ENCODE peak calls at places on chromosomes 7 and 10, in nine cellular contexts. E, S, G, X, T, I, Z, R and O are unnamed samples.

GRCh38 chr10:34282186-34282585 is 532.9 kb downstream of the PARD3 start:
- DNase-seq in I (no peak), E (no peak), R (no peak), Z (no peak), G (no peak), T (no peak), X (no peak), S (no peak), O (no peak)

GRCh38 chr10:119207713-119208552 is 562 bp downstream of the GRK5 start:
- DNase-seq in E (peak; percentile 52), R (peak; percentile 78), Z (peak; percentile 62), I (peak; percentile 56), S (peak; percentile 52), T (no peak), X (peak; percentile 65), G (peak; percentile 48), O (peak; percentile 21)

GRCh38 chr7:111413796-111414195 is 148.5 kb downstream of the IMMP2L start:
- DNase-seq in R (no peak), S (no peak), X (no peak), Z (no peak), T (no peak), E (no peak), I (peak; percentile 27), G (no peak), O (no peak)

GRCh38 chr7:22066484-22066883 is 120.8 kb upstream of the CDCA7L start:
- DNase-seq in G (no peak), S (no peak), T (no peak), E (no peak), X (no peak), Z (no peak), I (no peak), R (no peak), O (no peak)

GRCh38 chr7:107322015-107322414 is 147.8 kb upstream of the GPR22 start:
- DNase-seq in S (no peak), T (no peak), X (no peak), E (no peak), I (no peak), R (no peak), G (no peak), Z (no peak), O (no peak)

GRCh38 chr10:104123397-104123796 is 1.4 kb downstream of the SFR1 start:
- DNase-seq in R (no peak), T (no peak), Z (peak; percentile 30), G (peak; percentile 39), E (no peak), I (no peak), X (no peak), S (peak; percentile 30), O (no peak)

GRCh38 chr10:30190831-30191552 is 131.6 kb upstream of the JCAD start:
- DNase-seq in Z (no peak), G (no peak), E (no peak), T (no peak), S (no peak), R (no peak), I (no peak), X (no peak), O (no peak)

GRCh38 chr10:29725133-29725720 is 90.5 kb upstream of the SVIL start:
- DNase-seq in G (no peak), Z (no peak), X (no peak), R (peak; percentile 59), T (no peak), E (no peak), I (peak; percentile 73), S (peak; percentile 67), O (no peak)

GRCh38 chr7:24965831-24966708 is 13.9 kb downstream of the OSBPL3 start:
- DNase-seq in I (peak; percentile 38), T (peak; percentile 17), X (no peak), E (no peak), R (no peak), Z (peak; percentile 15), G (no peak), S (peak; percentile 60), O (no peak)

GRCh38 chr7:136074840-136075239 is 97.7 kb upstream of the MTPN start:
- DNase-seq in X (no peak), Z (no peak), S (no peak), E (no peak), I (no peak), T (no peak), G (no peak), R (no peak), O (no peak)

DNA sequence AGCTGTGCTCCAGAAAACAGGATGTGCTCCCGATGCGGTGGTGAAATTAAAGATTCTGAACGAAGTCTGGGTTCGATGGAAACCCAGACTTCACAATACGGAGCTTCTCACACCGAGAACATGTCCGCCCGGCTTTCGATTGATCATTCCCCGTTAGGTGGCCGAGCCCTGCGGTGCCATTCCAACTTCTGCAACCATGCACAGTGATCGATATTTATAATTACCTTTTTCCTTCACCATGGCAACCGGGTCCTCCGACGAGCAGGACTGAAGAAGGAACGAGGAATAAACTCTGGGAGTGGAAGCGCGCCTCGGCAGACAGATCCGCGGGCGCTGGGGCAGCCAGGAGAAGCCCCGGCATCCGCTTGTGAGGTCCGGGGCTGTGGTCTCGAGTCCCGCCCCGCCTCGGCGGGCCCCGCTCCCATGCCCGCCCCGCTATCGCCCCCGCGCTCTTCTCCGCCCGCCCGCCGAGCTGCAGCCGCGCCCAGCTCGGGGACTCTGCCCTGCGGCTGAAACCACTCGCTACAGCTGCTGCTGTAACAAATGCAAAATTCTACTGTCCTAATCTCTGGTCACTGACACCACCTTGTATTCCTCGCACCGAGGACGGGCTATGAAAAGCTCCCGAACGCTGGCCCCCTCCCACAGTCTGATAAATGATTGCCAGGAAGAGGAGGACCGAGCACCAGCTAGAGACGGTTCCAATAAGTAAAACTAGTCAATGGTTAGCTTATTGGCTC is 26.2 kb downstream of the ABLIM1 start:
- DNase-seq in E (no peak), S (peak; percentile 31), R (peak; percentile 67), G (no peak), I (peak; percentile 67), X (peak; percentile 76), T (peak; percentile 21), Z (no peak), O (no peak)
- TF ChIP-seq POLR2A in E (no peak), S (no peak), R (no peak), G (no peak), I (peak; percentile 49), X (no peak), T (no peak), Z (no peak), O (no peak)

GRCh38 chr10:92832998-92833642 is 15.2 kb upstream of the EXOC6 start:
- DNase-seq in G (no peak), X (no peak), I (no peak), E (no peak), R (no peak), T (no peak), S (no peak), Z (no peak), O (no peak)
- TF ChIP-seq POLR2A in G (no peak), X (no peak), I (no peak), E (no peak), R (no peak), T (no peak), S (no peak), Z (no peak), O (no peak)

GRCh38 chr7:101121996-101122932 is 4.6 kb upstream of the SERPINE1 start:
- DNase-seq in G (peak; percentile 95), E (peak; percentile 87), S (no peak), I (peak; percentile 88), R (peak; percentile 91), T (no peak), Z (peak; percentile 99), X (peak; percentile 93), O (peak; percentile 76)
- TF ChIP-seq POLR2A in G (peak; percentile 17), E (peak; percentile 61), S (no peak), I (no peak), R (peak; percentile 19), T (no peak), Z (peak; percentile 84), X (peak; percentile 87), O (no peak)

GRCh38 chr7:953547-954327 is 743 bp downstream of the ADAP1 start:
- DNase-seq in E (no peak), R (peak; percentile 86), X (peak; percentile 59), G (peak; percentile 64), T (no peak), S (peak; percentile 86), Z (peak; percentile 17), I (peak; percentile 65), O (no peak)
- TF ChIP-seq POLR2A in E (peak; percentile 18), R (peak; percentile 23), X (no peak), G (no peak), T (no peak), S (no peak), Z (no peak), I (no peak), O (no peak)

GRCh38 chr10:13158401-13158800 is 3.0 kb upstream of the MCM10 start:
- DNase-seq in I (no peak), R (no peak), X (no peak), E (no peak), Z (no peak), T (no peak), G (no peak), S (peak; percentile 46), O (no peak)
- TF ChIP-seq POLR2A in I (no peak), R (no peak), X (no peak), E (no peak), Z (no peak), T (no peak), G (no peak), S (no peak), O (no peak)